ENCODE peak calls at places on chromosomes 4 and X, in four cellular contexts. K, V, W and O are unnamed samples.

GRCh38 chr4:185638548-185639301 is 103.4 kb upstream of the PDLIM3 start:
- DNase-seq in K (no peak), V (no peak), W (no peak), O (no peak)

GRCh38 chr4:70667710-70668535 is 1.6 kb upstream of the JCHAIN start:
- DNase-seq in K (no peak), V (no peak), W (no peak), O (no peak)

GRCh38 chrX:54921427-54922021 is 900 bp downstream of the TRO start:
- DNase-seq in K (no peak), V (peak; percentile 76), W (peak; percentile 57), O (peak; percentile 66)

GRCh38 chrX:31179203-31179602 is 107.4 kb upstream of the FTHL17 start:
- DNase-seq in K (no peak), V (no peak), W (no peak), O (no peak)

GRCh38 chr4:27270435-27270834 is 409.8 kb downstream of the STIM2 start:
- DNase-seq in K (no peak), V (no peak), W (no peak), O (no peak)

GRCh38 chr4:2290488-2290887 is 28.6 kb upstream of the MXD4 start:
- DNase-seq in K (no peak), V (no peak), W (no peak), O (peak; percentile 41)

GRCh38 chrX:75155454-75155829 is 641 bp downstream of the ABCB7 start:
- DNase-seq in K (no peak), V (no peak), W (no peak), O (no peak)

GRCh38 chr4:78784255-78784654 is 8.1 kb downstream of the BMP2K start:
- DNase-seq in K (peak; percentile 6), V (no peak), W (no peak), O (no peak)

GRCh38 chrX:15233416-15234015 is 36.4 kb downstream of the ASB9 start:
- DNase-seq in K (no peak), V (no peak), W (no peak), O (no peak)

GRCh38 chrX:79413009-79413408 is 45.9 kb upstream of the ITM2A start:
- DNase-seq in K (no peak), V (no peak), W (no peak), O (no peak)

GRCh38 chrX:129781134-129782014 is 1.6 kb downstream of the SASH3 start:
- DNase-seq in K (no peak), V (peak; percentile 19), W (peak; percentile 69), O (peak; percentile 76)

GRCh38 chr4:81724925-81725329 is 253.2 kb upstream of the RASGEF1B start:
- DNase-seq in K (peak; percentile 55), V (peak; percentile 22), W (peak; percentile 66), O (peak; percentile 79)

GRCh38 chr4:110618091-110619000 is 4.5 kb downstream of the PITX2 start:
- DNase-seq in K (no peak), V (no peak), W (no peak), O (no peak)

GRCh38 chr4:124343711-124344110 is 368.8 kb downstream of the ANKRD50 start:
- DNase-seq in K (no peak), V (no peak), W (no peak), O (no peak)

GRCh38 chr4:105451346-105451745 is 22.5 kb downstream of the PPA2 start:
- DNase-seq in K (no peak), V (no peak), W (no peak), O (no peak)

GRCh38 chr4:65645185-65645584 is 25.1 kb downstream of the EPHA5 start:
- DNase-seq in K (no peak), V (no peak), W (no peak), O (no peak)

GRCh38 chr4:172962564-172963353 is 205.9 kb upstream of the GALNT7 start:
- DNase-seq in K (no peak), V (no peak), W (no peak), O (no peak)

GRCh38 chr4:159758061-159758460 is 655.2 kb downstream of the RAPGEF2 start:
- DNase-seq in K (no peak), V (no peak), W (no peak), O (no peak)

GRCh38 chr4:186591651-186592050 is 36.3 kb upstream of the MTNR1A start:
- DNase-seq in K (no peak), V (no peak), W (no peak), O (no peak)

GRCh38 chr4:147360301-147360700 is 120.6 kb upstream of the EDNRA start:
- DNase-seq in K (no peak), V (no peak), W (no peak), O (no peak)

GRCh38 chrX:155068165-155068564 is 2.8 kb downstream of the CMC4 start:
- DNase-seq in K (peak; percentile 67), V (no peak), W (no peak), O (no peak)

GRCh38 chrX:70439016-70439415 is 5.6 kb upstream of the DLG3 start:
- DNase-seq in K (no peak), V (no peak), W (no peak), O (no peak)

GRCh38 chr4:89254847-89255246 is 52.8 kb downstream of the GPRIN3 start:
- DNase-seq in K (peak; percentile 29), V (peak; percentile 46), W (no peak), O (no peak)